ENCODE peak calls at places on chromosomes 5 and 9, in seven cellular contexts. One of them, this sample, is unnamed.

GRCh38 chr9:109817846-109818472 is 38.0 kb downstream of the PALM2AKAP2 start:
- DNase-seq in neural progenitor cell: peak; percentile 94
- DNase-seq in GM12878: peak; percentile 20
- DNase-seq in K562: peak; percentile 65
- DNase-seq in IMR-90: peak; percentile 99
- DNase-seq in mesendoderm: peak; percentile 96
- DNase-seq in H1: peak; percentile 69
- DNase-seq in this sample: peak; percentile 76

GRCh38 chr5:160508780-160509361 is 87.2 kb downstream of the PTTG1 start:
- DNase-seq in mesendoderm: peak; percentile 91
- DNase-seq in neural progenitor cell: peak; percentile 84
- DNase-seq in K562: peak; percentile 81
- DNase-seq in H1: peak; percentile 63
- DNase-seq in GM12878: peak; percentile 76
- DNase-seq in IMR-90: peak; percentile 83
- DNase-seq in this sample: peak; percentile 80

GRCh38 chr9:128555180-128555721 is 2.9 kb downstream of the SPTAN1 start:
- DNase-seq in IMR-90: peak; percentile 79
- DNase-seq in mesendoderm: peak; percentile 96
- DNase-seq in H1: no peak
- DNase-seq in GM12878: no peak
- DNase-seq in neural progenitor cell: peak; percentile 66
- DNase-seq in K562: peak; percentile 34
- DNase-seq in this sample: peak; percentile 43

GRCh38 chr5:83029912-83030311 is 47.3 kb downstream of the TMEM167A start:
- DNase-seq in H1: no peak
- DNase-seq in K562: peak; percentile 17
- DNase-seq in IMR-90: peak; percentile 80
- DNase-seq in neural progenitor cell: no peak
- DNase-seq in mesendoderm: peak; percentile 26
- DNase-seq in GM12878: no peak
- DNase-seq in this sample: no peak

GRCh38 chr5:140148508-140148907 is 22.8 kb downstream of the IGIP start:
- DNase-seq in neural progenitor cell: peak; percentile 73
- DNase-seq in mesendoderm: peak; percentile 86
- DNase-seq in GM12878: no peak
- DNase-seq in K562: no peak
- DNase-seq in IMR-90: no peak
- DNase-seq in H1: peak; percentile 68
- DNase-seq in this sample: no peak

GRCh38 chr9:89021154-89021803 is 30.0 kb downstream of the S1PR3 start:
- DNase-seq in neural progenitor cell: no peak
- DNase-seq in K562: no peak
- DNase-seq in GM12878: no peak
- DNase-seq in IMR-90: peak; percentile 94
- DNase-seq in mesendoderm: no peak
- DNase-seq in H1: no peak
- DNase-seq in this sample: no peak

GRCh38 chr5:149665416-149666163 is 64.5 kb upstream of the PPARGC1B start:
- DNase-seq in H1: no peak
- DNase-seq in mesendoderm: no peak
- DNase-seq in K562: no peak
- DNase-seq in IMR-90: no peak
- DNase-seq in neural progenitor cell: no peak
- DNase-seq in GM12878: no peak
- DNase-seq in this sample: no peak

GRCh38 chr5:159850192-159850573 is 66.1 kb upstream of the ADRA1B start:
- DNase-seq in neural progenitor cell: no peak
- DNase-seq in mesendoderm: no peak
- DNase-seq in K562: no peak
- DNase-seq in H1: no peak
- DNase-seq in IMR-90: peak; percentile 81
- DNase-seq in GM12878: no peak
- DNase-seq in this sample: no peak

GRCh38 chr5:78758169-78758839 is 109.7 kb upstream of the LHFPL2 start:
- DNase-seq in GM12878: peak; percentile 95
- DNase-seq in IMR-90: peak; percentile 84
- DNase-seq in H1: no peak
- DNase-seq in mesendoderm: no peak
- DNase-seq in K562: no peak
- DNase-seq in neural progenitor cell: no peak
- DNase-seq in this sample: no peak

GRCh38 chr9:34514401-34514800 is 8.4 kb downstream of the ENHO start:
- DNase-seq in mesendoderm: no peak
- DNase-seq in GM12878: no peak
- DNase-seq in H1: no peak
- DNase-seq in IMR-90: no peak
- DNase-seq in K562: no peak
- DNase-seq in neural progenitor cell: no peak
- DNase-seq in this sample: no peak

GRCh38 chr9:136117291-136118060 is 1.2 kb downstream of the TMEM250 start:
- DNase-seq in IMR-90: no peak
- DNase-seq in H1: no peak
- DNase-seq in mesendoderm: no peak
- DNase-seq in GM12878: no peak
- DNase-seq in neural progenitor cell: no peak
- DNase-seq in K562: peak; percentile 56
- DNase-seq in this sample: peak; percentile 62

GRCh38 chr5:35129921-35130485 is 82.3 kb upstream of the AGXT2 start:
- DNase-seq in K562: no peak
- DNase-seq in IMR-90: peak; percentile 65
- DNase-seq in GM12878: peak; percentile 15
- DNase-seq in H1: no peak
- DNase-seq in neural progenitor cell: no peak
- DNase-seq in mesendoderm: no peak
- DNase-seq in this sample: peak; percentile 70

GRCh38 chr9:77011973-77012817 is 7.3 kb upstream of the FOXB2 start:
- DNase-seq in neural progenitor cell: peak; percentile 90
- DNase-seq in IMR-90: peak; percentile 29
- DNase-seq in GM12878: no peak
- DNase-seq in H1: peak; percentile 98
- DNase-seq in mesendoderm: peak; percentile 90
- DNase-seq in K562: peak; percentile 57
- DNase-seq in this sample: peak; percentile 72

GRCh38 chr9:136773386-136774044 is 9.2 kb upstream of the LCN15 start:
- DNase-seq in neural progenitor cell: peak; percentile 56
- DNase-seq in H1: peak; percentile 81
- DNase-seq in mesendoderm: peak; percentile 80
- DNase-seq in IMR-90: no peak
- DNase-seq in GM12878: no peak
- DNase-seq in K562: peak; percentile 75
- DNase-seq in this sample: no peak

GRCh38 chr9:121217609-121218292 is 16.1 kb upstream of the RAB14 start:
- DNase-seq in IMR-90: peak; percentile 83
- DNase-seq in K562: peak; percentile 33
- DNase-seq in GM12878: peak; percentile 50
- DNase-seq in H1: no peak
- DNase-seq in mesendoderm: no peak
- DNase-seq in neural progenitor cell: no peak
- DNase-seq in this sample: no peak

GRCh38 chr9:126009047-126009446 is 261.9 kb downstream of the PBX3 start:
- DNase-seq in GM12878: no peak
- DNase-seq in neural progenitor cell: no peak
- DNase-seq in IMR-90: no peak
- DNase-seq in H1: no peak
- DNase-seq in mesendoderm: peak; percentile 23
- DNase-seq in K562: no peak
- DNase-seq in this sample: no peak

GRCh38 chr5:17024686-17025180 is 88.6 kb upstream of the MYO10 start:
- DNase-seq in mesendoderm: peak; percentile 26
- DNase-seq in neural progenitor cell: no peak
- DNase-seq in GM12878: no peak
- DNase-seq in IMR-90: peak; percentile 85
- DNase-seq in K562: no peak
- DNase-seq in H1: no peak
- DNase-seq in this sample: no peak

GRCh38 chr9:109107402-109108240 is 12.1 kb downstream of the TMEM245 start:
- DNase-seq in mesendoderm: peak; percentile 50
- DNase-seq in K562: peak; percentile 65
- DNase-seq in GM12878: no peak
- DNase-seq in neural progenitor cell: no peak
- DNase-seq in H1: no peak
- DNase-seq in IMR-90: peak; percentile 81
- DNase-seq in this sample: no peak

GRCh38 chr9:36738318-36738975 is 165.8 kb downstream of the MELK start:
- DNase-seq in K562: no peak
- DNase-seq in neural progenitor cell: no peak
- DNase-seq in IMR-90: peak; percentile 61
- DNase-seq in H1: no peak
- DNase-seq in mesendoderm: no peak
- DNase-seq in GM12878: no peak
- DNase-seq in this sample: no peak

GRCh38 chr9:112971415-112971814 is 40.6 kb downstream of the ZNF883 start:
- DNase-seq in mesendoderm: peak; percentile 56
- DNase-seq in neural progenitor cell: peak; percentile 54
- DNase-seq in K562: peak; percentile 9
- DNase-seq in GM12878: no peak
- DNase-seq in IMR-90: peak; percentile 1
- DNase-seq in H1: peak; percentile 54
- DNase-seq in this sample: peak; percentile 21

GRCh38 chr9:34971146-34971811 is 13.2 kb downstream of the PHF24 start:
- DNase-seq in neural progenitor cell: no peak
- DNase-seq in IMR-90: no peak
- DNase-seq in mesendoderm: no peak
- DNase-seq in K562: no peak
- DNase-seq in H1: no peak
- DNase-seq in GM12878: no peak
- DNase-seq in this sample: no peak

GRCh38 chr9:134436926-134437325 is 110.7 kb downstream of the RXRA start:
- DNase-seq in neural progenitor cell: no peak
- DNase-seq in mesendoderm: no peak
- DNase-seq in GM12878: no peak
- DNase-seq in H1: no peak
- DNase-seq in K562: no peak
- DNase-seq in IMR-90: no peak
- DNase-seq in this sample: no peak

GRCh38 chr9:134437417-134438203 is 111.4 kb downstream of the RXRA start:
- DNase-seq in IMR-90: no peak
- DNase-seq in mesendoderm: no peak
- DNase-seq in H1: no peak
- DNase-seq in GM12878: no peak
- DNase-seq in neural progenitor cell: peak; percentile 61
- DNase-seq in K562: no peak
- DNase-seq in this sample: no peak

GRCh38 chr9:134434896-134435506 is 108.7 kb downstream of the RXRA start:
- DNase-seq in neural progenitor cell: peak; percentile 31
- DNase-seq in GM12878: no peak
- DNase-seq in K562: no peak
- DNase-seq in mesendoderm: no peak
- DNase-seq in IMR-90: peak; percentile 97
- DNase-seq in H1: no peak
- DNase-seq in this sample: peak; percentile 93

GRCh38 chr9:134435527-134436355 is 109.5 kb downstream of the RXRA start:
- DNase-seq in neural progenitor cell: no peak
- DNase-seq in GM12878: no peak
- DNase-seq in H1: no peak
- DNase-seq in IMR-90: no peak
- DNase-seq in K562: no peak
- DNase-seq in mesendoderm: no peak
- DNase-seq in this sample: no peak

DNA sequence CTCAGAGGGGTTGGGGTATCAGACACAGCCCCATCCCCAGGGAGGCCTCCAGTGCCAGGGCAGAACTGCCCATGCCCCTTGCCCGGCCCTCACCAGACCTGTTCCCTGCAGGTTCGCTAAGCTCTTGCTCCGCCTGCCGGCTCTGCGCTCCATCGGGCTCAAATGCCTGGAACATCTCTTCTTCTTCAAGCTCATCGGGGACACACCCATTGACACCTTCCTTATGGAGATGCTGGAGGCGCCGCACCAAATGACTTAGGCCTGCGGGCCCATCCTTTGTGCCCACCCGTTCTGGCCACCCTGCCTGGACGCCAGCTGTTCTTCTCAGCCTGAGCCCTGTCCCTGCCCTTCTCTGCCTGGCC is 110.1 kb downstream of the RXRA start:
- DNase-seq in K562: no peak
- DNase-seq in IMR-90: no peak
- DNase-seq in neural progenitor cell: no peak
- DNase-seq in mesendoderm: no peak
- DNase-seq in GM12878: no peak
- DNase-seq in H1: no peak
- DNase-seq in this sample: no peak
- H3K9ac ChIP-seq in K562: no peak overlapping the region
- H3K9ac ChIP-seq in IMR-90: no peak overlapping the region
- H3K9ac ChIP-seq in neural progenitor cell: no peak overlapping the region
- H3K9ac ChIP-seq in mesendoderm: no peak overlapping the region
- H3K9ac ChIP-seq in GM12878: no peak overlapping the region
- H3K9ac ChIP-seq in H1: no peak overlapping the region
- H3K9ac ChIP-seq in this sample: peak overlapping the region; percentile 27

GRCh38 chr9:111900081-111900805 is 3.6 kb downstream of the UGCG start:
- DNase-seq in neural progenitor cell: no peak
- DNase-seq in mesendoderm: no peak
- DNase-seq in H1: no peak
- DNase-seq in IMR-90: no peak
- DNase-seq in K562: no peak
- DNase-seq in GM12878: no peak
- DNase-seq in this sample: no peak
- H3K4me1 ChIP-seq in neural progenitor cell: peaks cover 28% of the 10 kb centered on the region
- H3K4me1 ChIP-seq in mesendoderm: peaks cover 2% of the 10 kb centered on the region
- H3K4me1 ChIP-seq in H1: no peaks in the 10 kb centered on the region
- H3K4me1 ChIP-seq in IMR-90: peaks cover 24% of the 10 kb centered on the region
- H3K4me1 ChIP-seq in K562: peaks cover 40% of the 10 kb centered on the region
- H3K4me1 ChIP-seq in GM12878: peaks cover 18% of the 10 kb centered on the region
- H3K4me1 ChIP-seq in this sample: peaks cover 12% of the 10 kb centered on the region

GRCh38 chr5:99544326-99544725 is 615.5 kb upstream of the CHD1 start:
- DNase-seq in H1: no peak
- DNase-seq in mesendoderm: no peak
- DNase-seq in neural progenitor cell: no peak
- DNase-seq in GM12878: no peak
- DNase-seq in K562: no peak
- DNase-seq in IMR-90: no peak
- DNase-seq in this sample: no peak
- H3K9ac ChIP-seq in H1: no peak overlapping the region
- H3K9ac ChIP-seq in mesendoderm: no peak overlapping the region
- H3K9ac ChIP-seq in neural progenitor cell: no peak overlapping the region
- H3K9ac ChIP-seq in GM12878: no peak overlapping the region
- H3K9ac ChIP-seq in K562: no peak overlapping the region
- H3K9ac ChIP-seq in IMR-90: no peak overlapping the region
- H3K9ac ChIP-seq in this sample: no peak overlapping the region

DNA sequence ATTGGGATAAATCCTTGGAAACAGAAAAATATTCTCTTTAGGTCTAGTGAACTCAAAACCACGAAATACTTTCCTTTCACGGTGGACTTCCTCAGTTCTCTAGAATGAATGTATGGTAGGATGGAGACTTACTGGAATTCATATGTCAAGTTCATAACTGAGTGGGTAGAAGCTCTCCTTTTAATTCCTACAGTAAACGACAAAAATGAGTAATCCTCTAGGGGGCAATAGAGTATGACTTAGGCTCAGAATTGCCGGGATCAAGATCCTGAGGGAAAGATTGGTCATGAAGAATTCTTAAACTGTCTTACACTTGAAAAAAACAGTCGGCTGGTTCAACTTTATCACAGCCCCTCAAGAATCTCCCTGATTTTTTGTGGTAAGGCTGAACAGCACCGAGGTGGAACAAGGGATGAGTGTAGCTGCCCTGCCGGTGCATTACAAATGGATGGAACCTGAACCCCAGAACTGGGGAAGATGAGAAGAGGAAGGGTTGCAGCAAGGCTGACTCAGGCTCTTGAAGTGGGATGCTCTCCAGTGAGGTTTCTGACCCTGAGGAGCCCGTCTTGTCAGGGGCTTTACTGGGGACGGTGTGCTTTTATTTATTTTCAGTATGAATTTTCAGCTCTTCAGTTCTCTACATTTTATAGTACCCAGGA is 14.0 kb upstream of the LOX start:
- DNase-seq in GM12878: no peak
- DNase-seq in IMR-90: peak; percentile 77
- DNase-seq in neural progenitor cell: peak; percentile 45
- DNase-seq in mesendoderm: peak; percentile 64
- DNase-seq in H1: no peak
- DNase-seq in K562: peak; percentile 39
- DNase-seq in this sample: no peak
- H3K4me1 ChIP-seq in GM12878: no peaks in the 10 kb centered on the region
- H3K4me1 ChIP-seq in IMR-90: peaks cover 18% of the 10 kb centered on the region
- H3K4me1 ChIP-seq in neural progenitor cell: no peaks in the 10 kb centered on the region
- H3K4me1 ChIP-seq in mesendoderm: no peaks in the 10 kb centered on the region
- H3K4me1 ChIP-seq in H1: no peaks in the 10 kb centered on the region
- H3K4me1 ChIP-seq in K562: no peaks in the 10 kb centered on the region
- H3K4me1 ChIP-seq in this sample: no peaks in the 10 kb centered on the region

This sample was measured in colonic mucosa.